ENCODE peak calls at places on chromosomes 6 and 20, in seven cellular contexts. L, D, Q, Z, C, F and G are unnamed samples.

GRCh38 chr20:48771542-48771941 is 56.3 kb downstream of the PREX1 start:
- DNase-seq in L (no peak), D (no peak), Q (no peak), Z (no peak), C (no peak), F (no peak), G (no peak)

GRCh38 chr6:92827104-92827503 is 592.3 kb downstream of the EPHA7 start:
- DNase-seq in L (no peak), D (no peak), Q (no peak), Z (no peak), C (no peak), F (no peak), G (no peak)

GRCh38 chr6:114085206-114085605 is 114.3 kb upstream of the HDAC2 start:
- DNase-seq in L (no peak), D (no peak), Q (no peak), Z (no peak), C (no peak), F (no peak), G (no peak)

GRCh38 chr20:51562334-51563140 is 20.0 kb upstream of the NFATC2 start:
- DNase-seq in L (no peak), D (no peak), Q (peak), Z (peak), C (peak), F (peak), G (no peak)

GRCh38 chr6:132199343-132199742 is 201.9 kb downstream of the MOXD1 start:
- DNase-seq in L (no peak), D (no peak), Q (no peak), Z (no peak), C (no peak), F (no peak), G (no peak)

GRCh38 chr20:22312744-22313346 is 271.5 kb downstream of the FOXA2 start:
- DNase-seq in L (no peak), D (no peak), Q (no peak), Z (no peak), C (peak), F (no peak), G (no peak)

GRCh38 chr20:2759143-2759542 is 41.3 kb downstream of the CPXM1 start:
- DNase-seq in L (no peak), D (no peak), Q (no peak), Z (no peak), C (no peak), F (no peak), G (no peak)

GRCh38 chr20:60254901-60255411 is 296.7 kb downstream of the CDH26 start:
- DNase-seq in L (no peak), D (no peak), Q (no peak), Z (no peak), C (no peak), F (no peak), G (no peak)

GRCh38 chr6:1363729-1364572 is 25.4 kb upstream of the FOXF2 start:
- DNase-seq in L (no peak), D (no peak), Q (peak), Z (no peak), C (no peak), F (no peak), G (no peak)

GRCh38 chr20:10329387-10330005 is 104.5 kb downstream of the MKKS start:
- DNase-seq in L (no peak), D (no peak), Q (no peak), Z (no peak), C (no peak), F (no peak), G (no peak)

GRCh38 chr6:123658848-123659247 is 22.1 kb upstream of the TRDN start:
- DNase-seq in L (no peak), D (no peak), Q (no peak), Z (no peak), C (no peak), F (no peak), G (no peak)

GRCh38 chr20:50356522-50356880 is 153.7 kb upstream of the PTPN1 start:
- DNase-seq in L (no peak), D (no peak), Q (no peak), Z (peak), C (no peak), F (no peak), G (no peak)

GRCh38 chr6:28124971-28125353 is 553 bp downstream of the ZSCAN16 start:
- DNase-seq in L (no peak), D (no peak), Q (no peak), Z (no peak), C (no peak), F (no peak), G (no peak)
- H3K27ac ChIP-seq in L (peak), D (peak), Q (peak), Z (peak), C (no peak), F (peak), G (peak)

DNA sequence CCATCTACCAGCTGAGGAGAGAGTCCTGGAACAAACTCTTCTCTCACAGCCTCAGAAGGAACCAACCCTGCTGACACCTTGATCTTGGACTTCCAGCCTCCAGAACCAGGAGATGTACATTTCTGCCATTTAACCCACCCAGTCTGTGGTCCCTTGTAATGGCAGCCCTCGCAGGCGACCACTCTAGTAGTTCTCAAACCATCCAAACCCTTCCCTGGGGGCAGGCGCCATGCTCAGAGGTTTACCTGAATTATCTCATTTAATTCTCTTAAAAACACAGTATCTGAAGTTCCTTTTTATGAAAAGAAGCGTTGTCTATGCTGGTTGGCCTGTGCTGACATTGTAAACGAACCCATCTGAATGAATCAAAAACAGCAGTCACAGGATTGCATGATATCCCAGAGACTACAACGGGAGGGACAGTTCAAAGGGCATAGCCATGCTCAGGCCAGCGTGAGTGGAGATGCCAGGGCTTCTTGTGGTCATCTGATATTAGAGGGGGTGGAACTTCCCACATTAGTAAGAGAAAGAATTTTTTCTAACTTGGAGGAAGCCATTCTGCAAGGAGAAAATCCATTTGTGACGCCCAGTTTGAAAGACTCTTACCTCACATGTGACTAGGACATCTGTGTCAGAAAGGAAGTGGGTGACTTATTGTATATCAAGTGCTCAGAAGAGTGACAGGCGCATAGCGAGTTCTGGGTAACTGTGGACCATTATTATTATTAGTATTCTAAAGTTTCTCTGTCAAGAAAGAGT is 17.2 kb upstream of the TAGAP start:
- DNase-seq in L (no peak), D (no peak), Q (no peak), Z (no peak), C (no peak), F (no peak), G (peak)
- H3K27ac ChIP-seq in L (peak), D (peak), Q (no peak), Z (no peak), C (no peak), F (no peak), G (peak)

GRCh38 chr6:4124361-4124760 is 11.0 kb downstream of the ECI2 start:
- DNase-seq in L (no peak), D (no peak), Q (no peak), Z (no peak), C (no peak), F (no peak), G (no peak)

GRCh38 chr6:4128748-4129147 is 6.6 kb downstream of the ECI2 start:
- DNase-seq in L (no peak), D (no peak), Q (no peak), Z (no peak), C (no peak), F (no peak), G (no peak)

GRCh38 chr6:4128072-4128471 is 7.3 kb downstream of the ECI2 start:
- DNase-seq in L (no peak), D (no peak), Q (no peak), Z (no peak), C (no peak), F (no peak), G (no peak)

GRCh38 chr6:4125933-4126864 is 9.2 kb downstream of the ECI2 start:
- DNase-seq in L (no peak), D (no peak), Q (no peak), Z (no peak), C (no peak), F (no peak), G (no peak)

GRCh38 chr6:4125500-4125899 is 9.9 kb downstream of the ECI2 start:
- DNase-seq in L (no peak), D (no peak), Q (no peak), Z (no peak), C (no peak), F (no peak), G (no peak)
- H3K27ac ChIP-seq in L (no peak), D (no peak), Q (peak), Z (no peak), C (peak), F (no peak), G (no peak)

DNA sequence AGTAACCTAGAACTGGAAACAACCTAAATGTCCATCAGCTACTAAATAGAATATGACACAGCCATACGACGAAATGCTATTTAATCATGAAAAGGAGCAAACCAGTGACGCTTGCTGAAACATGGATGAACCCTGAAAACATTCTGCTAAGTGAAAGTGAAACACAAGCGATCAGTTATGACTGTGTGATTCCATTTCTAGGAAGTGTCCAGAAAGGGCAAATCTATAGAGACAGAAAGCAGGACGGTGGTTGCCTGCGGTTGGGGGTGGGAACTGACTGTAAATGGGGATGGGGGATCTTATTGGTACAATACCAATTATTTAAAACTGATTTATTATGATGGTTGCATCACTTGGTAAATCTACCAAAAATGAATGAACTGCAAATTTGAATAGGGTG is 126.8 kb downstream of the IPCEF1 start:
- DNase-seq in L (no peak), D (no peak), Q (no peak), Z (no peak), C (no peak), F (no peak), G (no peak)
- H3K27ac ChIP-seq in L (no peak), D (no peak), Q (no peak), Z (no peak), C (no peak), F (no peak), G (peak)

DNA sequence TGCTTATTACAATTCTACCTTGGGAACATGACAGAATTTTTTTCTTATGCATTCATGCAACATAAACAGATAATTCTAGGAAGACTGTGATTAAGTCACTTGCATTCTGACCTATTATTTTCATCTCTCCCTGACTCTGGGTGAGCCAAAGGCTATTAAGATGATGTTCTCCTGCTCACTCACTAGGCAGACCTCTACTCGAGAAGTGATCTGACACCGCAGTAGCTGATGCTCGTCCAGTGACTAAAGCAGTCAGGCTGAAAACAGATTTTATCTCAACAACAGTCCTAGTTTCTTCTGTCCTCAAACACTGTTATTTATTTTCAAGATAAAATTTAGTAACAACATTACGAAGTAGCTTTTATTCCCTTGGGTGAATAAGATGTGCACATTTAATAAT is 17.3 kb downstream of the NAA20 start:
- DNase-seq in L (no peak), D (no peak), Q (no peak), Z (no peak), C (no peak), F (no peak), G (no peak)
- H3K27ac ChIP-seq in L (no peak), D (no peak), Q (peak), Z (no peak), C (peak), F (no peak), G (no peak)

GRCh38 chr6:12101048-12101447 is 88.9 kb downstream of the HIVEP1 start:
- DNase-seq in L (no peak), D (no peak), Q (no peak), Z (no peak), C (peak), F (no peak), G (no peak)

GRCh38 chr6:12105271-12105670 is 93.2 kb downstream of the HIVEP1 start:
- DNase-seq in L (no peak), D (no peak), Q (no peak), Z (no peak), C (peak), F (no peak), G (no peak)

GRCh38 chr6:12101653-12102312 is 89.7 kb downstream of the HIVEP1 start:
- DNase-seq in L (no peak), D (no peak), Q (no peak), Z (no peak), C (no peak), F (no peak), G (no peak)

GRCh38 chr6:12102350-12102749 is 90.2 kb downstream of the HIVEP1 start:
- DNase-seq in L (no peak), D (no peak), Q (no peak), Z (no peak), C (peak), F (no peak), G (no peak)

GRCh38 chr6:12103158-12103557 is 91.0 kb downstream of the HIVEP1 start:
- DNase-seq in L (no peak), D (no peak), Q (no peak), Z (no peak), C (peak), F (no peak), G (no peak)
- H3K27ac ChIP-seq in L (no peak), D (no peak), Q (no peak), Z (peak), C (no peak), F (no peak), G (no peak)

GRCh38 chr6:44470106-44470446 is 82.6 kb downstream of the CDC5L start:
- DNase-seq in L (no peak), D (no peak), Q (no peak), Z (no peak), C (no peak), F (no peak), G (no peak)
- H3K27ac ChIP-seq in L (no peak), D (no peak), Q (no peak), Z (no peak), C (no peak), F (no peak), G (no peak)